ENCODE peak calls at places on chromosomes 1 and 21, in eight cellular contexts. T is trophoblast cell, H is keratinocyte, R is DND-41, W is fibroblast of lung, F is K562, O is SK-N-SH, A is mammary epithelial cell. U is an unnamed sample.

GRCh38 chr1:73382971-73383370 is 815.0 kb downstream of the LRRIQ3 start:
- DNase-seq in T (no peak), H (no peak), R (no peak), W (no peak), F (no peak), O (no peak), A (no peak), U (no peak)

GRCh38 chr1:178262101-178262500 is 168.2 kb downstream of the RASAL2 start:
- DNase-seq in T (no peak), H (no peak), R (no peak), W (peak), F (no peak), O (no peak), A (peak), U (no peak)

GRCh38 chr1:61226791-61227567 is 144.6 kb downstream of the NFIA start:
- DNase-seq in T (no peak), H (no peak), R (no peak), W (peak), F (no peak), O (peak), A (no peak), U (peak)

GRCh38 chr1:32539584-32540571 is 651 bp downstream of the ZBTB8A start:
- DNase-seq in T (peak), H (no peak), R (peak), W (peak), F (peak), O (peak), A (peak), U (peak)

GRCh38 chr1:228000836-228001563 is 5.8 kb upstream of the WNT3A start:
- DNase-seq in T (no peak), H (no peak), R (no peak), W (no peak), F (no peak), O (no peak), A (no peak), U (no peak)

GRCh38 chr1:1925437-1926345 is 6.6 kb upstream of the TMEM52 start:
- DNase-seq in T (no peak), H (no peak), R (no peak), W (no peak), F (no peak), O (peak), A (no peak), U (no peak)

GRCh38 chr1:27564710-27565649 is 39.0 kb downstream of the AHDC1 start:
- DNase-seq in T (no peak), H (no peak), R (no peak), W (no peak), F (no peak), O (no peak), A (no peak), U (no peak)

GRCh38 chr1:226629210-226629895 is 80.8 kb downstream of the STUM start:
- DNase-seq in T (no peak), H (no peak), R (no peak), W (no peak), F (no peak), O (no peak), A (no peak), U (no peak)

GRCh38 chr1:246295340-246295739 is 211.7 kb downstream of the SMYD3 start:
- DNase-seq in T (no peak), H (no peak), R (no peak), W (no peak), F (no peak), O (no peak), A (no peak), U (no peak)

GRCh38 chr1:170001266-170001665 is 73.2 kb downstream of the KIFAP3 start:
- DNase-seq in T (no peak), H (no peak), R (no peak), W (no peak), F (no peak), O (no peak), A (peak), U (no peak)

GRCh38 chr1:151266821-151267220 is 12.3 kb downstream of the PSMD4 start:
- DNase-seq in T (no peak), H (no peak), R (no peak), W (no peak), F (no peak), O (no peak), A (no peak), U (no peak)

GRCh38 chr1:45397285-45397684 is 57.0 kb upstream of the MUTYH start:
- DNase-seq in T (no peak), H (no peak), R (no peak), W (no peak), F (no peak), O (no peak), A (no peak), U (no peak)

DNA sequence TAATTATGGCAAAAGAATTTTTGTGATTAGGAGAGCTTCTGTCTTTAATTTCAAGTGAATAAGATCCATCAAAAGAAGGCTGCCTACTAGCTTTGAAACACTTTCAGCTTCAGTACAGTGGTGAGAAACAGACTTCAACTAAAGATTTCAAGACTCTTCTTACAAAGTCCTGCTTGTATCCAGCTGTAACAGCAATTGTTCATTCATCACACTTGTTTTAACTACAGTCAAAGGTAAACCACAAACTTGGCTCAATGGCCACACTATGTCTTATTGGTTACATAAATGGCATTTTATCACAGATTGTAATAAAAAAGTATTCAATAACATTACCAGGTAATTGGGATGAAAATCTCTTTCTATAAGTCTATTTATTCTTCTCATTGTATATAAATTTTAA is 59.2 kb downstream of the WARS2 start:
- DNase-seq in T (no peak), H (no peak), R (no peak), W (peak), F (no peak), O (no peak), A (peak), U (no peak)
- H3K9ac ChIP-seq in T (no peak), H (no peak), R (no peak), W (no peak), F (no peak), O (no peak), A (no peak), U (no peak)

GRCh38 chr1:85449356-85449755 is 15.6 kb downstream of the DDAH1 start:
- DNase-seq in T (no peak), H (no peak), R (no peak), W (no peak), F (no peak), O (no peak), A (no peak), U (no peak)

GRCh38 chr1:85445906-85446305 is 19.1 kb downstream of the DDAH1 start:
- DNase-seq in T (no peak), H (no peak), R (no peak), W (peak), F (no peak), O (no peak), A (peak), U (no peak)

GRCh38 chr1:85447000-85447943 is 17.7 kb downstream of the DDAH1 start:
- DNase-seq in T (no peak), H (no peak), R (no peak), W (peak), F (no peak), O (no peak), A (no peak), U (no peak)

GRCh38 chr1:85450832-85451231 is 14.1 kb downstream of the DDAH1 start:
- DNase-seq in T (no peak), H (no peak), R (no peak), W (no peak), F (no peak), O (no peak), A (no peak), U (no peak)

DNA sequence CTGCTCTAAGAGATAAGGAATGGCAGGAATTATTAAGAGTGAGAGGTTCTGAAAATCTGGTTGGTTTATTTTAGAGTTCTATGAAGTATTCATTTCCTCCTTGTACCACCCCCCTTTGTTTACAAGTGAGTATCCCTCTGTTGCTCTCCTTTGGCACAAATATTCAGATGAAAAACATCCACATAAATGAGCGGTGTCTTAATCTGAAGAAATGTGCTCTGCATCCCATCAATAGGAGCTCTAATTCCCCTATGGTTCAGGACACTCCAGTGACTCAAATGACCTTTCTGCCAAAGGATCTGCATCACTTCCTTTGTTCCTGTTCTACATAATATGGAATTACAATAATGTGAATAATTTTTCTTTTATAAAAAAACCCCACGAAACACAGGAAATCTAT is 16.6 kb downstream of the DDAH1 start:
- DNase-seq in T (no peak), H (no peak), R (no peak), W (peak), F (no peak), O (no peak), A (no peak), U (no peak)
- H3K9ac ChIP-seq in T (no peak), H (no peak), R (no peak), W (no peak), F (no peak), O (peak), A (no peak), U (no peak)

DNA sequence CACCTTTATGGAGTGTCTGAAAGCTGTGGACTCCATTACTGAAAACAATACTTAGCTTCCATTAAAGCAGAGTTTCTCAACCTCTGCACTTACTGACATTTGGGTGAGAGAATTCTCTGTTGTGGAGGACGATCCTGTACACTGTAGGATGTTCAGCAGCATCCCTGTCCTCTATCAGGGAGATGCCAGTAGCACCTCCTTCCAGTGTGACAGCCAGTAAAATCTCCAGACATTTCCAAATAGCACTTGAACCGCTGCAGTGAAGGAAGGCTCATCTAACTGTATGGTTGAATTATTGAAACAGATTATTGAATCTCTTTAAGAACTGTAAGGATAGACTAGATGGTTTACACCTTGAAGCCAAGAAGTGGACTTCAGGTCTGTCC is 3.1 kb downstream of the PRDM2 start:
- DNase-seq in T (no peak), H (no peak), R (no peak), W (no peak), F (no peak), O (no peak), A (no peak), U (no peak)
- H3K9ac ChIP-seq in T (no peak), H (no peak), R (no peak), W (no peak), F (no peak), O (no peak), A (no peak), U (no peak)

GRCh38 chr21:33360281-33360680 is 35.5 kb downstream of the IFNAR1 start:
- DNase-seq in T (no peak), H (no peak), R (no peak), W (peak), F (no peak), O (no peak), A (no peak), U (no peak)
- H3K9ac ChIP-seq in T (no peak), H (no peak), R (no peak), W (no peak), F (no peak), O (no peak), A (no peak), U (no peak)

GRCh38 chr1:168390261-168390660 is 109.6 kb downstream of the TBX19 start:
- DNase-seq in T (no peak), H (no peak), R (no peak), W (no peak), F (no peak), O (no peak), A (peak), U (no peak)

GRCh38 chr1:168386492-168386891 is 105.8 kb downstream of the TBX19 start:
- DNase-seq in T (no peak), H (no peak), R (no peak), W (no peak), F (peak), O (no peak), A (no peak), U (no peak)

GRCh38 chr1:168391759-168392681 is 111.3 kb downstream of the TBX19 start:
- DNase-seq in T (no peak), H (no peak), R (no peak), W (no peak), F (no peak), O (no peak), A (peak), U (peak)

GRCh38 chr1:168387781-168388760 is 107.4 kb downstream of the TBX19 start:
- DNase-seq in T (no peak), H (no peak), R (no peak), W (no peak), F (no peak), O (no peak), A (no peak), U (no peak)

DNA sequence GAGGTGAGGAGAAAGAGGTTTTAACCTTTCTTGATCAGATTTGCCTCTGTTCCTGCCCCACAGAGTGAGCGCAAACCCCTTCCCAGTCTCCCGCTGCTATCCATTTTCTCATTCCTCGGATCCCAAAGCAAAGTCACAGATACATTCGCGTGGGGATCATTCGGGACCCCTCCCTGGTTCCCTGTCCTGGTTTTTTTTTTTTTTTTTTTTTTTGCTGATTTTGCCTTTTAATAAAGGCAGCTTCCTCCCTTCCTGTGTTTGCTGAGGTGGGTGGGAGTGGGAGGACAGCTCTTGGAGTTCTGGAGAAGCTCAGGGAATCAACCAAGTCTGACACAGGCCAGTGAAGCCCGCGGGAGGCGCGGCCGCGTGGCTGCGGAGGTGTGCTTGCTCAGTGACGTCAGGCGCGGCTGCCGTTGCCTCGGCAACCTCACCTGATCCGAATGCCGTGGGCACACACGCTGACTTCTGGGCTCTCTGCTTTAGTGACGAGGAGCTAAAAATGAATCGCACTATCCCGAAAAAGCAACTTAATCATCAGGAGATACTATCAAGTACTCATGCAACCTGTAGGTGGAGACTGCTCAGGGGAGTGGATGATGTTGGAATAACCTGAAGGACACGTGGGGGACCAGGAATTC is 106.4 kb downstream of the TBX19 start:
- DNase-seq in T (peak), H (peak), R (no peak), W (no peak), F (no peak), O (peak), A (peak), U (peak)
- H3K9ac ChIP-seq in T (no peak), H (peak), R (no peak), W (no peak), F (no peak), O (no peak), A (peak), U (no peak)

GRCh38 chr21:34215911-34216310 is 142.5 kb downstream of the MRPS6 start:
- DNase-seq in T (no peak), H (no peak), R (no peak), W (no peak), F (no peak), O (no peak), A (no peak), U (no peak)

GRCh38 chr21:34219334-34220020 is 144.3 kb upstream of the KCNE2 start:
- DNase-seq in T (peak), H (no peak), R (no peak), W (no peak), F (no peak), O (no peak), A (no peak), U (no peak)

DNA sequence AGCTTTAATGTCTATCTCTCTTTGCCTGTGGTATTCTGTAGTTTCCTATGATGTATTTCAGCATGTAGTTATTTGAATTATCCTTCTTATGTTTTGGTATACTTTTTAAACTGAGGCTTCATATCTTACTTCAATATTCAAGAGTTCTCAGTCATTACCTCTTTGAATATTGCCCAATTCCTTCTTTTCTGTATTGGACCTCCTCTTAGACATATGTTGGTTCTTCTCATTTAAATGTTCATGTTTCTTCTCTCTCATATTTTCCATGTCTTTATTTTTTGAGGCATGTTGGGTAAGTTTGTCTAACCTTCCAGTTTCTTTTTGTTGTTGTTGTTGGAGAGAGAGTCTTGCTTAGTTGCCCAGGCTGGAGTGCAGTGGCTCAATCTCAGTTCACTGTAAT is 140.6 kb downstream of the MRPS6 start:
- DNase-seq in T (no peak), H (no peak), R (no peak), W (no peak), F (no peak), O (no peak), A (no peak), U (no peak)
- H3K9ac ChIP-seq in T (no peak), H (no peak), R (no peak), W (no peak), F (no peak), O (no peak), A (no peak), U (no peak)

GRCh38 chr1:220224611-220225124 is 47.6 kb downstream of the RAB3GAP2 start:
- DNase-seq in T (no peak), H (no peak), R (no peak), W (no peak), F (no peak), O (no peak), A (no peak), U (no peak)
- H3K9ac ChIP-seq in T (no peak), H (no peak), R (no peak), W (no peak), F (no peak), O (no peak), A (no peak), U (no peak)

DNA sequence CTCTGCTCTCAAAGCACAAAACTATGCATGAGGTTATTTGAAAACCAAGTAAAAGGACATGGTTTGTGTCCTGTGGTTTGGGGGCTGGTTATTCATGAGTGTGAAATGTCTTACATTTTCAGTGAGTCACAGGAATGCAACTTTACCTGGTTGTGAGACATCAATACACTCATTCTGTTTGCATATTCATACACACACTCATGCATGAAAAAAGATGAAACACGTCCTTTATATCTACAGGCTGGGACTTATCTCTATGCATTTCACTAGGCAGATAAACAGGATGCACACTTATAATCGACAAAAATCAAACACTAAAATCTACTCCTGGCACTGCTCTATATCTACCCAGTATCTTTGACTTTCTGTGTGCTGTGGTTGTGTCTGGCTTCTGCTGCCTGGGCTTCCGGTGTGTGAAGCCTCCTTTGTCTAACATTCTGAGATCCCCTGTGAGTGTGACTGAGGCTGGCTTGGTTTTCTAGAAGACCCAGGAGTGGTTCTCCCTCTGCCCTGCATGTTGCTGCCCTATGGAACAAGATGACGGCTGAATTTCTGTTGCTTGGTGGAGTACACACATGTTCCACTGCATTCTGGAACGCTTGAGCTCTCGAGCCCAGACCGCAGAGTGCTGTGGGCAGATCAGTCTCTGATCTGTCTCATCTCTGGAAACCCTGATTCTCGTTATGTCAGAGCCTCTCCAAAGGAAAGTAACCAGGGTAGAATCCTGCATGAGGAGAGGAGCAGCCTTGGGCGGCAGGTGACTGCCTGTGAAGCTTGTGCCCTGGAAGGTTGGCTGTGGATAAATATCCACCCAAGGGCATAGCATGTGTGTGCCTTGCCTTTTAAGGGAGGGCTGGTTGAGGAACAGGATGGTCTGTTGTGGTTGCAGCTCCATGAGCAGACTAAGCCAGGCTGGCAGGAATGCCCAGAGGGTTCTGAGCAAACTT is 19.7 kb upstream of the FASLG start:
- DNase-seq in T (peak), H (peak), R (peak), W (peak), F (no peak), O (peak), A (peak), U (peak)
- H3K9ac ChIP-seq in T (no peak), H (peak), R (peak), W (no peak), F (peak), O (peak), A (peak), U (no peak)

DNA sequence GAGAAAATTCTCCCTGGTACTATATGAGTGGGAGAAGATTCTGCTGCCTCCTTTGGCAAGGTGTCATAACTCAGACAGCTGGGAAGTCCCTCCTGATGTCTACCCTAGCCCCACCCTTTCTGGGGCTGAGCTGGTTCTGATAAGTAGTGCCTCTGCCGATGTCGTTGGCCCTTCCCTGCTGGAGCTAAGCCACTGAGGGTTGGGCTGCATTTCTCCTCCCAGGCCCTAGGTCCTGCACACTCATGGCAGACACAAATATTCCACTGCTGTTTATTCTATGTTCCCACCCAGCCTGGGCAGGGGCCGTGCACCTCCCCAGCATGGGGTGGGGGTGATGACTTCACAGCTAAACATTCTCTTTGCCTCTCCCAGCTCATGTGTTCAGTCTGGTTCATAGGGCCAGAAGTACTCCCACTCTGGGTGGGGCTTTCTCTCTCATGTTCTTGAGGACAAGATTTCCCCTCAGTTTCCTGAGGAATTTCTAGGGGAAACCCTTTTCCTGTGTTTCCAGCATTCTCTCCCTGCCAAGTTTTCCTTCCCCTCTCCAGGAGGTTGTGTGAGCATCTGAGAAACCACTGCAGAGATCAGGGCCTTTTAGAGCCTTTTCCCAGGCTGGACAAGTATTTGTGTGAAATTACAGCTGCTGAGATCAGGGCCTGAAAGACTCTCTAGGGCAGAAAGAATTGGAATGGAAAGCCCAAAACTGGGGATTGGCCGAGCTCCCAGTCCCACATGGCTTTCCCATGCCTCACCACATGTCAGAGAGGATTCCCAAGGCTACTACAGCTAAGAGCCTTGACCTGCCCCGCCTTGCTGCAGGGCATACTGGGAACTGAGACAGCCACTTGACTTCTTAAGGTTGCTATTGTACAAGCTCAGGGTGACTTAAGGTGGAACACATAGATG is 66.2 kb downstream of the ATP2B4 start:
- DNase-seq in T (peak), H (peak), R (no peak), W (peak), F (peak), O (no peak), A (peak), U (peak)
- H3K9ac ChIP-seq in T (no peak), H (peak), R (no peak), W (peak), F (peak), O (peak), A (peak), U (peak)

U was measured in colonic mucosa.